ENCODE peak calls at places on chromosomes 2 and 18, in four cellular contexts. K, C, N and T are unnamed samples.
A peak's percentile ranks its signal among the peaks of the same experiment; 100 is the strongest.

GRCh38 chr18:79526468-79527460 is 131.0 kb downstream of the NFATC1 start:
- DNase-seq in K (no peak), C (no peak), N (no peak), T (peak; percentile 12)

GRCh38 chr18:50638623-50639398 is 78.9 kb downstream of the MAPK4 start:
- DNase-seq in K (no peak), C (no peak), N (no peak), T (no peak)

GRCh38 chr2:191462370-191462769 is 215.6 kb upstream of the NABP1 start:
- DNase-seq in K (no peak), C (no peak), N (no peak), T (peak; percentile 19)

GRCh38 chr2:86368181-86368824 is 30.9 kb upstream of the REEP1 start:
- DNase-seq in K (no peak), C (no peak), N (peak; percentile 79), T (peak; percentile 54)

GRCh38 chr2:188279093-188279445 is 12.6 kb upstream of the GULP1 start:
- DNase-seq in K (no peak), C (no peak), N (no peak), T (no peak)

GRCh38 chr18:79826966-79827365 is 29.2 kb downstream of the KCNG2 start:
- DNase-seq in K (no peak), C (no peak), N (no peak), T (no peak)

GRCh38 chr2:16525265-16525887 is 140.3 kb downstream of the CYRIA start:
- DNase-seq in K (no peak), C (no peak), N (peak; percentile 44), T (peak; percentile 59)

GRCh38 chr18:45332911-45333310 is 282.4 kb upstream of the SLC14A2 start:
- DNase-seq in K (no peak), C (no peak), N (no peak), T (no peak)

GRCh38 chr18:48543228-48543627 is 4.4 kb downstream of the CTIF start:
- DNase-seq in K (no peak), C (no peak), N (no peak), T (no peak)

GRCh38 chr2:22855761-22856184 is 529.2 kb upstream of the KLHL29 start:
- DNase-seq in K (no peak), C (no peak), N (no peak), T (peak; percentile 85)